ENCODE peak calls at places on chromosomes 16 and 17, in six cellular contexts. U, W, H, P, R and X are unnamed samples.
A peak's percentile ranks its signal among the peaks of the same experiment; 100 is the strongest.

GRCh38 chr17:27502526-27503324 is 46.5 kb downstream of the KSR1 start:
- DNase-seq in U (no peak), W (peak; percentile 33), H (no peak), P (no peak), R (no peak), X (no peak)

GRCh38 chr16:73057369-73058210 is 9.7 kb upstream of the ZFHX3 start:
- DNase-seq in U (no peak), W (peak; percentile 55), H (peak; percentile 35), P (no peak), R (peak; percentile 21), X (peak; percentile 43)

GRCh38 chr16:68343137-68343536 is 32.3 kb downstream of the PRMT7 start:
- DNase-seq in U (no peak), W (no peak), H (no peak), P (no peak), R (no peak), X (no peak)

GRCh38 chr17:17782425-17783120 is 54.2 kb downstream of the SREBF1 start:
- DNase-seq in U (no peak), W (peak; percentile 42), H (no peak), P (peak; percentile 28), R (no peak), X (peak; percentile 38)

GRCh38 chr16:49786926-49787557 is 68.9 kb downstream of the ZNF423 start:
- DNase-seq in U (no peak), W (no peak), H (no peak), P (no peak), R (no peak), X (no peak)

GRCh38 chr17:63702616-63703015 is 2.7 kb upstream of the LIMD2 start:
- DNase-seq in U (no peak), W (no peak), H (no peak), P (no peak), R (no peak), X (no peak)

GRCh38 chr17:68248199-68248825 is 469 bp downstream of the AMZ2 start:
- DNase-seq in U (peak; percentile 48), W (no peak), H (no peak), P (no peak), R (no peak), X (no peak)

GRCh38 chr17:42485680-42486079 is 27.0 kb downstream of the ATP6V0A1 start:
- DNase-seq in U (no peak), W (no peak), H (no peak), P (no peak), R (no peak), X (no peak)

GRCh38 chr16:65657556-65657955 is 535.7 kb upstream of the CDH11 start:
- DNase-seq in U (no peak), W (no peak), H (no peak), P (no peak), R (no peak), X (no peak)